ENCODE peak calls at places on chromosomes 2 and 18, in six cellular contexts. G, F, Q, Y, R and W are unnamed samples.

GRCh38 chr2:10232096-10232815 is 70.4 kb upstream of the HPCAL1 start:
- DNase-seq in Y (no peak), Q (no peak), G (no peak), R (no peak), F (no peak), W (no peak)

GRCh38 chr18:13231151-13231550 is 12.6 kb downstream of the LDLRAD4 start:
- DNase-seq in Y (no peak), Q (no peak), F (no peak), R (no peak), G (no peak), W (no peak)

GRCh38 chr2:177282787-177283533 is 18.4 kb upstream of the NFE2L2 start:
- DNase-seq in G (no peak), F (no peak), R (no peak), Y (no peak), Q (no peak), W (no peak)

GRCh38 chr18:41538751-41539150 is 416.3 kb upstream of the PIK3C3 start:
- DNase-seq in F (no peak), G (no peak), R (no peak), Q (no peak), Y (no peak), W (no peak)

GRCh38 chr2:222518570-222519381 is 94.4 kb downstream of the SGPP2 start:
- DNase-seq in F (peak; percentile 27), G (no peak), Y (no peak), Q (peak; percentile 83), R (no peak), W (no peak)

GRCh38 chr2:167715932-167716331 is 531.5 kb downstream of the STK39 start:
- DNase-seq in Q (no peak), F (no peak), R (no peak), G (no peak), Y (no peak), W (no peak)

GRCh38 chr2:79909521-79909920 is 395.0 kb downstream of the LRRTM1 start:
- DNase-seq in G (no peak), R (no peak), Q (no peak), F (no peak), Y (no peak), W (no peak)

GRCh38 chr2:68732036-68732435 is 2.6 kb upstream of the ARHGAP25 start:
- DNase-seq in R (no peak), F (no peak), Q (no peak), G (peak; percentile 40), Y (no peak), W (no peak)

GRCh38 chr2:12721571-12722444 is 5.1 kb downstream of the TRIB2 start:
- DNase-seq in Y (no peak), R (no peak), Q (peak; percentile 78), G (no peak), F (peak; percentile 76), W (no peak)

GRCh38 chr2:152762202-152762601 is 43.8 kb downstream of the ARL6IP6 start:
- DNase-seq in G (no peak), R (no peak), Y (peak; percentile 33), Q (peak; percentile 76), F (peak; percentile 95), W (no peak)

GRCh38 chr2:6577960-6578359 is 287.7 kb downstream of the CMPK2 start:
- DNase-seq in Y (no peak), G (no peak), Q (no peak), F (no peak), R (no peak), W (no peak)

GRCh38 chr2:105134076-105134475 is 96.2 kb downstream of the MRPS9 start:
- DNase-seq in F (no peak), Q (peak; percentile 12), Y (no peak), G (no peak), R (no peak), W (no peak)

GRCh38 chr18:45652703-45653490 is 37.6 kb downstream of the SLC14A2 start:
- DNase-seq in R (no peak), F (peak; percentile 32), Y (no peak), Q (no peak), G (no peak), W (no peak)

GRCh38 chr2:135667045-135667444 is 74.6 kb upstream of the UBXN4 start:
- DNase-seq in Q (peak; percentile 23), Y (no peak), F (peak; percentile 28), G (peak; percentile 60), R (no peak), W (no peak)

GRCh38 chr2:44916291-44916690 is 25.2 kb upstream of the SIX3 start:
- DNase-seq in F (no peak), G (no peak), Y (no peak), Q (no peak), R (no peak), W (no peak)

GRCh38 chr2:18356676-18357075 is 203.8 kb downstream of the RDH14 start:
- DNase-seq in R (no peak), Y (no peak), F (peak; percentile 63), G (no peak), Q (peak; percentile 13), W (no peak)

GRCh38 chr18:49584431-49584830 is 22.6 kb downstream of the LIPG start:
- DNase-seq in R (no peak), Q (no peak), G (no peak), F (no peak), Y (no peak), W (no peak)

GRCh38 chr18:574456-575228 is 5.5 kb upstream of the CETN1 start:
- DNase-seq in G (no peak), F (no peak), R (no peak), Q (no peak), Y (no peak), W (no peak)

GRCh38 chr2:84022810-84023431 is 436.2 kb downstream of the SUCLG1 start:
- DNase-seq in R (no peak), Y (no peak), Q (peak; percentile 81), F (peak; percentile 41), G (peak; percentile 65), W (peak; percentile 51)

GRCh38 chr2:232537499-232537898 is 2.0 kb upstream of the CHRNG start:
- DNase-seq in G (no peak), Y (no peak), F (no peak), R (no peak), Q (no peak), W (no peak)

GRCh38 chr2:215784371-215784783 is 229.0 kb downstream of the MREG start:
- DNase-seq in F (peak; percentile 55), Q (peak; percentile 97), R (no peak), Y (no peak), G (no peak), W (no peak)

GRCh38 chr18:42025974-42026625 is 71.1 kb downstream of the PIK3C3 start:
- DNase-seq in F (no peak), Y (no peak), Q (no peak), G (no peak), R (no peak), W (no peak)

GRCh38 chr2:127859712-127860085 is 1.7 kb upstream of the POLR2D start:
- DNase-seq in Y (peak; percentile 45), F (no peak), R (peak; percentile 53), Q (no peak), G (no peak), W (no peak)

GRCh38 chr2:11767779-11768178 is 21.3 kb downstream of the LPIN1 start:
- DNase-seq in Y (no peak), Q (no peak), G (no peak), F (no peak), R (no peak), W (no peak)

GRCh38 chr18:57846258-57846657 is 43.1 kb upstream of the ATP8B1 start:
- DNase-seq in Y (no peak), G (no peak), Q (peak; percentile 71), R (no peak), F (peak; percentile 85), W (no peak)

GRCh38 chr18:36446059-36446458 is 148.5 kb downstream of the FHOD3 start:
- DNase-seq in Q (no peak), R (no peak), F (no peak), G (no peak), Y (no peak), W (no peak)

GRCh38 chr18:49645196-49645595 is 83.3 kb downstream of the LIPG start:
- DNase-seq in R (no peak), Q (no peak), F (no peak), Y (no peak), G (no peak), W (no peak)

GRCh38 chr2:42569116-42569711 is 782 bp downstream of the MTA3 start:
- DNase-seq in Y (peak; percentile 28), G (no peak), R (no peak), Q (peak; percentile 67), F (peak; percentile 34), W (no peak)

GRCh38 chr18:48612917-48613316 is 74.1 kb downstream of the CTIF start:
- DNase-seq in Y (no peak), G (no peak), R (no peak), Q (no peak), F (no peak), W (no peak)

GRCh38 chr2:219229375-219230200 is at the start of the genes ANKZF1 and ATG9A:
- DNase-seq in Q (peak; percentile 100), F (peak; percentile 100), Y (peak; percentile 99), G (peak; percentile 87), R (peak; percentile 97), W (peak; percentile 97)

GRCh38 chr2:239583171-239583878 is 182.5 kb upstream of the HDAC4 start:
- DNase-seq in F (no peak), R (no peak), Q (no peak), G (no peak), Y (peak; percentile 3), W (no peak)

GRCh38 chr2:206112108-206112507 is 26.1 kb upstream of the INO80D start:
- DNase-seq in G (no peak), R (no peak), F (no peak), Q (no peak), Y (no peak), W (no peak)

GRCh38 chr18:908631-909621 is 4.3 kb downstream of the ADCYAP1 start:
- DNase-seq in Y (no peak), R (no peak), Q (peak; percentile 21), F (no peak), G (no peak), W (no peak)

GRCh38 chr2:197204855-197205254 is 105.7 kb downstream of the ANKRD44 start:
- DNase-seq in F (no peak), Y (no peak), Q (peak; percentile 74), R (no peak), G (no peak), W (no peak)

GRCh38 chr2:74927617-74928016 is 30.8 kb upstream of the POLE4 start:
- DNase-seq in F (no peak), G (no peak), Y (no peak), R (no peak), Q (no peak), W (peak; percentile 51)

GRCh38 chr2:29110916-29111315 is 4.3 kb upstream of the CLIP4 start:
- DNase-seq in Q (no peak), F (peak; percentile 54), Y (no peak), G (no peak), R (no peak), W (no peak)